ENCODE peak calls at places on chromosomes 11 and 22, in five cellular contexts. One of them, this sample, is unnamed.

GRCh38 chr11:129320485-129320884 is 55.2 kb upstream of the BARX2 start:
- DNase-seq in right lobe of liver: no peak
- DNase-seq in HFFc6: no peak
- DNase-seq in AG08396: no peak
- DNase-seq in lower lobe of right lung: no peak
- DNase-seq in this sample: no peak

GRCh38 chr11:78654866-78655265 is 80.2 kb upstream of the NARS2 start:
- DNase-seq in lower lobe of right lung: no peak
- DNase-seq in HFFc6: no peak
- DNase-seq in AG08396: no peak
- DNase-seq in right lobe of liver: no peak
- DNase-seq in this sample: no peak

GRCh38 chr11:124793466-124794278 is 6.5 kb downstream of the MSANTD2 start:
- DNase-seq in HFFc6: peak; percentile 44
- DNase-seq in AG08396: peak; percentile 58
- DNase-seq in lower lobe of right lung: no peak
- DNase-seq in right lobe of liver: no peak
- DNase-seq in this sample: peak; percentile 55

GRCh38 chr11:70498171-70498571 is 99.8 kb downstream of the CTTN start:
- DNase-seq in AG08396: no peak
- DNase-seq in right lobe of liver: no peak
- DNase-seq in HFFc6: no peak
- DNase-seq in lower lobe of right lung: peak; percentile 12
- DNase-seq in this sample: no peak

GRCh38 chr11:64204464-64204989 is 2.0 kb upstream of the FERMT3 start:
- DNase-seq in right lobe of liver: peak; percentile 81
- DNase-seq in HFFc6: peak; percentile 85
- DNase-seq in AG08396: peak; percentile 93
- DNase-seq in lower lobe of right lung: peak; percentile 91
- DNase-seq in this sample: peak; percentile 92

GRCh38 chr11:64219755-64220154 is 6.2 kb downstream of the TRPT1 start:
- DNase-seq in right lobe of liver: no peak
- DNase-seq in AG08396: no peak
- DNase-seq in lower lobe of right lung: no peak
- DNase-seq in HFFc6: no peak
- DNase-seq in this sample: no peak

GRCh38 chr11:134355656-134356055 is 23.9 kb downstream of the GLB1L2 start:
- DNase-seq in right lobe of liver: no peak
- DNase-seq in lower lobe of right lung: no peak
- DNase-seq in HFFc6: no peak
- DNase-seq in AG08396: no peak
- DNase-seq in this sample: no peak

GRCh38 chr11:1640076-1640946 is 10.7 kb downstream of the KRTAP5-5 start:
- DNase-seq in HFFc6: no peak
- DNase-seq in AG08396: peak; percentile 82
- DNase-seq in right lobe of liver: peak; percentile 61
- DNase-seq in lower lobe of right lung: no peak
- DNase-seq in this sample: peak; percentile 24

GRCh38 chr11:3893311-3893710 is 37.8 kb downstream of the STIM1 start:
- DNase-seq in HFFc6: no peak
- DNase-seq in lower lobe of right lung: no peak
- DNase-seq in right lobe of liver: no peak
- DNase-seq in AG08396: no peak
- DNase-seq in this sample: no peak

GRCh38 chr11:126140932-126141291 is 70.5 kb downstream of the RPUSD4 start:
- DNase-seq in AG08396: peak; percentile 49
- DNase-seq in HFFc6: peak; percentile 26
- DNase-seq in right lobe of liver: peak; percentile 65
- DNase-seq in lower lobe of right lung: no peak
- DNase-seq in this sample: peak; percentile 59

GRCh38 chr11:67416416-67417335 is 1.2 kb downstream of the CARNS1 start:
- DNase-seq in AG08396: no peak
- DNase-seq in lower lobe of right lung: peak; percentile 69
- DNase-seq in HFFc6: no peak
- DNase-seq in right lobe of liver: no peak
- DNase-seq in this sample: peak; percentile 26

GRCh38 chr11:68295271-68295670 is 17.1 kb upstream of the LRP5 start:
- DNase-seq in right lobe of liver: no peak
- DNase-seq in HFFc6: no peak
- DNase-seq in AG08396: no peak
- DNase-seq in lower lobe of right lung: no peak
- DNase-seq in this sample: no peak

GRCh38 chr22:47691152-47691895 is 928.9 kb downstream of the TBC1D22A start:
- DNase-seq in HFFc6: no peak
- DNase-seq in lower lobe of right lung: no peak
- DNase-seq in right lobe of liver: no peak
- DNase-seq in AG08396: no peak
- DNase-seq in this sample: no peak

GRCh38 chr11:78492973-78493372 is 75.4 kb upstream of the GAB2 start:
- DNase-seq in lower lobe of right lung: no peak
- DNase-seq in right lobe of liver: no peak
- DNase-seq in AG08396: no peak
- DNase-seq in HFFc6: no peak
- DNase-seq in this sample: no peak

GRCh38 chr22:26502688-26503561 is 9.3 kb downstream of the TFIP11 start:
- DNase-seq in lower lobe of right lung: no peak
- DNase-seq in right lobe of liver: peak; percentile 64
- DNase-seq in HFFc6: peak; percentile 33
- DNase-seq in AG08396: peak; percentile 40
- DNase-seq in this sample: peak; percentile 40

GRCh38 chr11:76166314-76166713 is 40.0 kb downstream of the WNT11 start:
- DNase-seq in right lobe of liver: no peak
- DNase-seq in HFFc6: no peak
- DNase-seq in AG08396: no peak
- DNase-seq in lower lobe of right lung: no peak
- DNase-seq in this sample: peak; percentile 27

GRCh38 chr11:47366020-47366490 is 12.3 kb downstream of the SPI1 start:
- DNase-seq in AG08396: no peak
- DNase-seq in lower lobe of right lung: no peak
- DNase-seq in right lobe of liver: no peak
- DNase-seq in HFFc6: no peak
- DNase-seq in this sample: no peak

GRCh38 chr11:88538088-88538487 is 200.6 kb upstream of the CTSC start:
- DNase-seq in AG08396: no peak
- DNase-seq in right lobe of liver: no peak
- DNase-seq in HFFc6: no peak
- DNase-seq in lower lobe of right lung: no peak
- DNase-seq in this sample: peak; percentile 63

GRCh38 chr22:23207786-23208325 is 27.5 kb downstream of the BCR start:
- DNase-seq in lower lobe of right lung: no peak
- DNase-seq in right lobe of liver: no peak
- DNase-seq in HFFc6: no peak
- DNase-seq in AG08396: no peak
- DNase-seq in this sample: no peak

GRCh38 chr11:69398529-69399492 is 82.7 kb upstream of the LINC01488 start:
- DNase-seq in AG08396: peak; percentile 78
- DNase-seq in right lobe of liver: no peak
- DNase-seq in lower lobe of right lung: no peak
- DNase-seq in HFFc6: no peak
- DNase-seq in this sample: no peak

GRCh38 chr22:31290494-31291402 is 1.5 kb downstream of the PIK3IP1 start:
- DNase-seq in HFFc6: peak; percentile 84
- DNase-seq in right lobe of liver: peak; percentile 92
- DNase-seq in AG08396: peak; percentile 98
- DNase-seq in lower lobe of right lung: peak; percentile 99
- DNase-seq in this sample: peak; percentile 90

GRCh38 chr11:61477126-61477525 is 31.4 kb upstream of the LRRC10B start:
- DNase-seq in AG08396: no peak
- DNase-seq in right lobe of liver: no peak
- DNase-seq in HFFc6: no peak
- DNase-seq in lower lobe of right lung: no peak
- DNase-seq in this sample: no peak

GRCh38 chr11:32947985-32948384 is 55.4 kb downstream of the QSER1 start:
- DNase-seq in HFFc6: no peak
- DNase-seq in AG08396: no peak
- DNase-seq in right lobe of liver: no peak
- DNase-seq in lower lobe of right lung: no peak
- DNase-seq in this sample: no peak

GRCh38 chr11:105738972-105739574 is 129.2 kb downstream of the GRIA4 start:
- DNase-seq in HFFc6: no peak
- DNase-seq in AG08396: no peak
- DNase-seq in right lobe of liver: no peak
- DNase-seq in lower lobe of right lung: no peak
- DNase-seq in this sample: no peak

GRCh38 chr11:12706531-12707499 is 32.6 kb downstream of the TEAD1 start:
- DNase-seq in AG08396: no peak
- DNase-seq in HFFc6: no peak
- DNase-seq in right lobe of liver: peak; percentile 74
- DNase-seq in lower lobe of right lung: no peak
- DNase-seq in this sample: no peak

GRCh38 chr11:118321386-118322082 is 17.0 kb downstream of the CD3E start:
- DNase-seq in HFFc6: no peak
- DNase-seq in lower lobe of right lung: no peak
- DNase-seq in right lobe of liver: peak; percentile 78
- DNase-seq in AG08396: no peak
- DNase-seq in this sample: no peak

This sample was measured in EL.